ENCODE peak calls at places on chromosome 7, in seven cellular contexts. G is AG09309, A is fibroblast of mammary gland, O is nephron progenitor cell, N is A549, U is GM23338, V is heart right ventricle. L is an unnamed sample.

GRCh38 chr7:139034855-139035587 is 821 bp downstream of the ZC3HAV1L start:
- DNase-seq in G (no peak), A (peak), O (no peak), N (peak), U (peak), V (peak), L (peak)

GRCh38 chr7:25424113-25424512 is 195.8 kb upstream of the NPVF start:
- DNase-seq in G (no peak), A (no peak), O (no peak), N (no peak), U (no peak), V (no peak), L (no peak)

GRCh38 chr7:43108255-43109011 is 4.0 kb upstream of the HECW1 start:
- DNase-seq in G (no peak), A (peak), O (peak), N (peak), U (peak), V (peak), L (peak)

GRCh38 chr7:96397936-96398596 is 76.2 kb upstream of the SLC25A13 start:
- DNase-seq in G (no peak), A (peak), O (peak), N (no peak), U (peak), V (no peak), L (no peak)

GRCh38 chr7:130695840-130696239 is 9.5 kb upstream of the TSGA13 start:
- DNase-seq in G (peak), A (peak), O (no peak), N (peak), U (peak), V (no peak), L (peak)

GRCh38 chr7:7122701-7123281 is 59.6 kb upstream of the C1GALT1 start:
- DNase-seq in G (peak), A (peak), O (no peak), N (no peak), U (no peak), V (no peak), L (peak)

GRCh38 chr7:131546583-131547111 is 9.8 kb downstream of the PODXL start:
- DNase-seq in G (no peak), A (peak), O (peak), N (peak), U (peak), V (no peak), L (no peak)

GRCh38 chr7:42527004-42527403 is 290.0 kb upstream of the GLI3 start:
- DNase-seq in G (no peak), A (no peak), O (no peak), N (no peak), U (peak), V (no peak), L (no peak)

GRCh38 chr7:464712-465461 is 54.8 kb downstream of the PDGFA start:
- DNase-seq in G (peak), A (peak), O (no peak), N (no peak), U (no peak), V (no peak), L (peak)

GRCh38 chr7:130966246-130967009 is 232.4 kb upstream of the KLF14 start:
- DNase-seq in G (no peak), A (peak), O (no peak), N (no peak), U (no peak), V (no peak), L (peak)

GRCh38 chr7:2445047-2445446 is 31.2 kb downstream of the GRIFIN start:
- DNase-seq in G (no peak), A (peak), O (no peak), N (no peak), U (no peak), V (no peak), L (peak)
- TF ChIP-seq CTCF in G (peak), A (no peak), O (no peak), N (no peak), U (peak), V (no peak), L (no peak)

DNA sequence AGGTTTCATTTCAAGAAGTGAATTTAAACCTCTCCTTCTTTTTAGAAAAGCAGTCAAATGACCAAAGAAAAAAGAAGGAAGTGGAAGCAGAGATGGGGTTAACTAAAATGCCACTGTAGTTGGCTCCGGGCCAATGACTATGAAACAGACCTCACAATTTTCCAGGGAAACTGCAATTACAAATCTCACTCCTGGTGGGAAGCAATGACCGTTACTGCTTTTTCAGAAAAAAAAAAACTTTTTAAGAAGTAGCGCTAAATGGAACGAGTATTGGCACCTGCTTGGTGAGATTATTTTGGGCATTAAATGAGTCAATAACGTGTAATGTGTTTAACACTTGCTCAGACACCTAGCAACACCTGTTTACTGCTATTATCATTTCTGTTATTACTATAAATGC is 1.2 kb downstream of the SFRP4 start:
- DNase-seq in G (no peak), A (no peak), O (no peak), N (no peak), U (no peak), V (no peak), L (no peak)
- TF ChIP-seq CTCF in G (no peak), A (no peak), O (no peak), N (no peak), U (no peak), V (no peak), L (no peak)

GRCh38 chr7:35487841-35488240 is 207.1 kb downstream of the HERPUD2 start:
- DNase-seq in G (no peak), A (no peak), O (no peak), N (no peak), U (no peak), V (no peak), L (no peak)
- TF ChIP-seq CTCF in G (no peak), A (no peak), O (no peak), N (no peak), U (no peak), V (no peak), L (no peak)

GRCh38 chr7:141339603-141340002 is 211.6 kb upstream of the AGK start:
- DNase-seq in G (no peak), A (no peak), O (peak), N (no peak), U (peak), V (no peak), L (no peak)

GRCh38 chr7:141333459-141333858 is 217.8 kb upstream of the AGK start:
- DNase-seq in G (no peak), A (no peak), O (peak), N (no peak), U (peak), V (no peak), L (no peak)

GRCh38 chr7:141335164-141335563 is 216.0 kb upstream of the AGK start:
- DNase-seq in G (no peak), A (no peak), O (no peak), N (no peak), U (no peak), V (no peak), L (no peak)
- TF ChIP-seq CTCF in G (no peak), A (no peak), O (no peak), N (no peak), U (peak), V (no peak), L (no peak)

DNA sequence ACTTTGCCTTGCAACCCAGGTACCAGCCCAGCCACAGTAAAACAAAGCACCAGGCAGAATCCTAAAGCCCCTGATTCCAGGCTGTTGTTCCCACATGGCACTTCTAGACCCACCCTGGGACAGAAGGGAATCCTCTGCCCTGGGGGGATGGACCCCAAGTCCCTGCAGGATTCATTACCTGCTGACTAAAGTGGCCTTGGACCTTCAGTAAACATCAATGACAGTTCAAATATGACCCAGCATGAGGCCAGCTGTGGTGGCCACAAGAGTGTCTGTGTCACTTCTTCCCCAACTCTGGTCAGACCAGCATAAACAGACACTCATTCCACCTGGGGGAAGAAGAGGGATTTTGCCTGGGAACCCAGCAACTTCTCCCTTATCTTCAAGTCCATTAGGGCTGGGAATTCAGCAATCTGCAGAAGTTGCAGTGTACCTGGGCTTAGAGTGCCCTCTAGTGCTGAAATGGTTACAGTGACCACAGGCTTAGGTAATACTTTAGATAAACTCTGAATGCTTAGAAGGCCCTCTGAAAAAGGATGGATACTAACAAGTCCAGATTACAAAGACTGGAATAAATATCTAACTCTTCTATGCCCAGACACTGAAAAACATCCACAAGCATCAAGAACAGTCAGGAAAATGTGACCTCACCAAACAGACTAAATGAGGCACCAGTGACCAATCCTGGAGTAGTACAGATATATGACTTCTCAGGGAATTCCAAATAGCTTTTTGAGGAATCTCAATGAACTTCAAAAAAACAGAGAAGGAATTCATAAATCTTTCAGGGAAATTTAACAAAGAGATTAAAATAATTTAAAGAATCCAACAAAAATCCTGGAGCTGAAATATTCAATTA is 108.5 kb upstream of the TMEM168 start:
- DNase-seq in G (peak), A (peak), O (peak), N (peak), U (peak), V (no peak), L (peak)
- TF ChIP-seq CTCF in G (peak), A (peak), O (peak), N (peak), U (peak), V (peak), L (peak)

DNA sequence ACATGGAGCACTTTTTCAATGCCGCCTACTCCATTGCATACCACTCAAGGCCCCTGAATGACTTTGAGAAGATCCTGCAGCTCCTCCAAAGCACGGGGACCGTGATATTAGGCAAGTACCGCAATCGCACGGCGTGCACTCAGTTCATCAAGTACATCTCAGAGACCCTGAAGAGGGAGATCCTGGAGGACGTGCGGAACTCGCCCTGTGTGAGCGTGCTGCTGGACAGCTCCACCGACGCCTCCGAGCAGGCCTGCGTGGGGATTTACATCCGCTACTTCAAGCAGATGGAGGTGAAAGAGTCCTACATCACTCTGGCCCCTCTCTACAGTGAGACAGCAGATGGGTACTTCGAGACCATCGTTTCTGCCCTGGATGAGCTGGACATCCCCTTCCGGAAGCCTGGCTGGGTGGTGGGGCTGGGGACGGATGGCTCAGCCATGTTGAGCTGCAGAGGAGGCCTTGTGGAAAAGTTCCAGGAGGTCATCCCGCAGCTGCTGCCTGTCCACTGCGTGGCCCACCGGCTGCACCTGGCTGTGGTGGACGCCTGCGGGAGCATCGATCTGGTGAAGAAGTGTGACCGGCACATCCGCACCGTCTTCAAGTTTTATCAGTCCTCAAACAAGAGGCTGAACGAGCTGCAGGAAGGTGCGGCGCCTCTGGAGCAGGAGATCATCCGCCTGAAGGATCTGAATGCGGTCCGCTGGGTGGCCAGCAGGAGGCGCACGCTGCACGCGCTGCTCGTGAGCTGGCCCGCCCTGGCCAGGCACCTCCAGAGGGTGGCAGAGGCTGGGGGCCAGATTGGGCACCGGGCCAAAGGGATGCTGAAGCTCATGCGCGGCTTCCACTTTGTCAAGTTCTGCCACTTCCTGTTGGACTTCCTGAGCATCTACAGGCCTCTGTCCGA is 12.7 kb upstream of the ATP6V0E2 start:
- DNase-seq in G (no peak), A (no peak), O (peak), N (peak), U (peak), V (no peak), L (no peak)
- TF ChIP-seq CTCF in G (peak), A (peak), O (peak), N (peak), U (peak), V (peak), L (no peak)

L was measured in AG10803.